ENCODE peak calls at places on chromosomes 13 and 19, in five cellular contexts. O, T, P, K and L are unnamed samples. For H3K9me3, the result is how much of the 10 kb centered on the place peaks cover.

GRCh38 chr19:48135411-48135810 is 24.8 kb upstream of the PLA2G4C start:
- DNase-seq in O (no peak), T (no peak), P (peak), K (no peak), L (no peak)

GRCh38 chr19:1840541-1841115 is 7.7 kb downstream of the REXO1 start:
- DNase-seq in O (no peak), T (no peak), P (no peak), K (peak), L (no peak)

GRCh38 chr19:32798201-32798600 is 71.4 kb downstream of the SLC7A9 start:
- DNase-seq in O (no peak), T (no peak), P (no peak), K (no peak), L (no peak)

GRCh38 chr13:110323172-110323851 is 16.2 kb downstream of the COL4A2 start:
- DNase-seq in O (no peak), T (no peak), P (no peak), K (no peak), L (no peak)

GRCh38 chr13:43270043-43270830 is 246.9 kb downstream of the DNAJC15 start:
- DNase-seq in O (no peak), T (no peak), P (no peak), K (no peak), L (no peak)

GRCh38 chr13:97978661-97979450 is 25.4 kb downstream of the IPO5 start:
- DNase-seq in O (no peak), T (no peak), P (no peak), K (no peak), L (no peak)

GRCh38 chr19:6239871-6240676 is 39.7 kb downstream of the MLLT1 start:
- DNase-seq in O (no peak), T (no peak), P (no peak), K (no peak), L (no peak)

GRCh38 chr19:13096968-13097330 is 5.7 kb downstream of the LYL1 start:
- DNase-seq in O (no peak), T (no peak), P (no peak), K (no peak), L (no peak)

GRCh38 chr13:113763961-113764792 is 5.2 kb downstream of the TMEM255B start:
- DNase-seq in O (no peak), T (no peak), P (no peak), K (no peak), L (no peak)

GRCh38 chr13:98585946-98586345 is 9.0 kb upstream of the STK24 start:
- DNase-seq in O (no peak), T (no peak), P (no peak), K (no peak), L (no peak)

GRCh38 chr13:40490086-40490723 is 176.2 kb downstream of the FOXO1 start:
- DNase-seq in O (peak), T (no peak), P (no peak), K (no peak), L (no peak)

GRCh38 chr13:61989984-61990383 is 574.3 kb upstream of the PCDH20 start:
- DNase-seq in O (no peak), T (no peak), P (no peak), K (no peak), L (no peak)

GRCh38 chr13:43110036-43110435 is 86.7 kb downstream of the DNAJC15 start:
- DNase-seq in O (no peak), T (no peak), P (no peak), K (no peak), L (no peak)

GRCh38 chr13:94997126-94997525 is 284.8 kb upstream of the SOX21 start:
- DNase-seq in O (no peak), T (no peak), P (no peak), K (no peak), L (no peak)

GRCh38 chr13:95275322-95276118 is 25.7 kb downstream of the ABCC4 start:
- DNase-seq in O (no peak), T (no peak), P (no peak), K (no peak), L (no peak)

GRCh38 chr19:7294571-7295212 is 478 bp upstream of the INSR start:
- DNase-seq in O (peak), T (peak), P (peak), K (peak), L (peak)

GRCh38 chr19:6058411-6059201 is 51.7 kb downstream of the RFX2 start:
- DNase-seq in O (peak), T (peak), P (no peak), K (no peak), L (no peak)

GRCh38 chr19:19372656-19373416 is 32.6 kb upstream of the GATAD2A start:
- DNase-seq in O (peak), T (no peak), P (peak), K (peak), L (no peak)

GRCh38 chr13:32225494-32225931 is 89.7 kb downstream of the ZAR1L start:
- DNase-seq in O (no peak), T (no peak), P (no peak), K (no peak), L (no peak)

GRCh38 chr13:20714563-20715339 is 11.3 kb downstream of the IL17D start:
- DNase-seq in O (no peak), T (peak), P (no peak), K (peak), L (peak)

GRCh38 chr13:46211116-46211515 is 612 bp upstream of the LRRC63 start:
- DNase-seq in O (no peak), T (no peak), P (no peak), K (no peak), L (no peak)

GRCh38 chr13:41700790-41701310 is 243.5 kb downstream of the RGCC start:
- DNase-seq in O (no peak), T (no peak), P (no peak), K (peak), L (no peak)

GRCh38 chr19:47719047-47719885 is 6.0 kb downstream of the EHD2 start:
- DNase-seq in O (peak), T (peak), P (peak), K (peak), L (peak)

GRCh38 chr13:80840313-80840976 is 499.5 kb upstream of the SPRY2 start:
- DNase-seq in O (no peak), T (no peak), P (no peak), K (no peak), L (peak)

GRCh38 chr19:1725100-1726064 is 27.9 kb upstream of the ONECUT3 start:
- DNase-seq in O (peak), T (no peak), P (peak), K (peak), L (peak)

GRCh38 chr13:72852207-72852606 is 70.3 kb downstream of the PIBF1 start:
- DNase-seq in O (no peak), T (no peak), P (no peak), K (no peak), L (no peak)

GRCh38 chr19:16894080-16894479 is 5.3 kb downstream of the F2RL3 start:
- DNase-seq in O (no peak), T (no peak), P (no peak), K (no peak), L (no peak)

GRCh38 chr19:31715249-31715944 is 366.2 kb upstream of the TSHZ3 start:
- DNase-seq in O (no peak), T (peak), P (no peak), K (no peak), L (peak)

GRCh38 chr13:108963846-108964600 is 334.6 kb downstream of the MYO16 start:
- DNase-seq in O (no peak), T (no peak), P (no peak), K (no peak), L (no peak)

GRCh38 chr19:49301165-49301865 is 23.7 kb downstream of the SLC6A16 start:
- DNase-seq in O (peak), T (peak), P (peak), K (peak), L (peak)

GRCh38 chr13:52851153-52851962 is 2.9 kb upstream of the PCDH8 start:
- DNase-seq in O (peak), T (no peak), P (no peak), K (peak), L (no peak)

GRCh38 chr13:94169783-94170513 is 309.5 kb downstream of the DCT start:
- DNase-seq in O (no peak), T (no peak), P (no peak), K (no peak), L (no peak)

GRCh38 chr19:33640773-33641172 is 19.0 kb downstream of the CHST8 start:
- DNase-seq in O (no peak), T (no peak), P (no peak), K (peak), L (no peak)

GRCh38 chr19:16379521-16380313 is 55.1 kb downstream of the KLF2 start:
- DNase-seq in O (no peak), T (no peak), P (no peak), K (no peak), L (no peak)

GRCh38 chr19:33376931-33377557 is 3.5 kb downstream of the CEBPG start:
- DNase-seq in O (peak), T (no peak), P (no peak), K (no peak), L (no peak)

GRCh38 chr19:51976852-51977251 is 9.8 kb downstream of the ZNF350 start:
- DNase-seq in O (no peak), T (no peak), P (no peak), K (no peak), L (no peak)
- H3K9me3 ChIP-seq in O (half or more), T (half or more), P (half or more), K (half or more), L (half or more)

DNA sequence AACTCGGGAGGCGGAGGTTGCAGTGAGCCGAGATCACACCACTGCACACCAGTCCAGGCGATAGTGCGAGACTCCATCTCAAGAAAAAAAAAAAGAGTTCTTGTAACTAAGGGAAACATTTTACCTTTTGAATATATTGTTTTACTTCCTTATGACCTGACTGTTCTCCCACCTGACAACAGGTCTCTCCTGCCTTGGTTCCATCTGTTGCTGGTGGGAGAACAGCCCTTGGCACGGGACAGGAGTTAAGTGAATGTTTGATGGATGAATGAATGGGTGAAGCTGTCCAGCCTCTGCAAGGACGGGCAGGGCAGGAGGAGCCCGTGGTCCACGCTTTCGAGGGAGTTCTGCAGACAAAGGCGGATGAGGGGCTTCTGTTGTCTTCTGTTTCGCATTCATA is 16.3 kb upstream of the CCNE1 start:
- DNase-seq in O (no peak), T (no peak), P (no peak), K (no peak), L (no peak)
- TF ChIP-seq CTCF in O (no peak), T (no peak), P (no peak), K (no peak), L (no peak)

GRCh38 chr19:4115050-4115817 is 8.7 kb downstream of the MAP2K2 start:
- DNase-seq in O (peak), T (no peak), P (no peak), K (no peak), L (no peak)
- TF ChIP-seq POLR2A in O (no peak), T (no peak), P (no peak), K (no peak), L (no peak)

GRCh38 chr19:14719162-14719561 is 29.3 kb downstream of the ZNF333 start:
- DNase-seq in O (no peak), T (no peak), P (no peak), K (no peak), L (no peak)
- H3K9me3 ChIP-seq in O (half or more), T (half or more), P (half or more), K (half or more), L (half or more)

GRCh38 chr19:58562126-58563033 is 4.0 kb upstream of the UBE2M start:
- DNase-seq in O (no peak), T (no peak), P (no peak), K (peak), L (no peak)
- TF ChIP-seq CTCF in O (no peak), T (no peak), P (no peak), K (no peak), L (no peak)

GRCh38 chr13:48975926-48976676 is 389 bp downstream of the FNDC3A start:
- DNase-seq in O (peak), T (peak), P (peak), K (peak), L (peak)
- TF ChIP-seq POLR2A in O (peak), T (peak), P (peak), K (no peak), L (no peak)

GRCh38 chr19:12064266-12065099 is at the start of gene ZNF844:
- DNase-seq in O (peak), T (peak), P (no peak), K (peak), L (peak)

GRCh38 chr19:12065100-12065538 is 588 bp downstream of the ZNF844 start:
- DNase-seq in O (peak), T (no peak), P (no peak), K (no peak), L (no peak)
- H3K9me3 ChIP-seq in O (under half), T (under half), P (under half), K (under half), L (under half)

DNA sequence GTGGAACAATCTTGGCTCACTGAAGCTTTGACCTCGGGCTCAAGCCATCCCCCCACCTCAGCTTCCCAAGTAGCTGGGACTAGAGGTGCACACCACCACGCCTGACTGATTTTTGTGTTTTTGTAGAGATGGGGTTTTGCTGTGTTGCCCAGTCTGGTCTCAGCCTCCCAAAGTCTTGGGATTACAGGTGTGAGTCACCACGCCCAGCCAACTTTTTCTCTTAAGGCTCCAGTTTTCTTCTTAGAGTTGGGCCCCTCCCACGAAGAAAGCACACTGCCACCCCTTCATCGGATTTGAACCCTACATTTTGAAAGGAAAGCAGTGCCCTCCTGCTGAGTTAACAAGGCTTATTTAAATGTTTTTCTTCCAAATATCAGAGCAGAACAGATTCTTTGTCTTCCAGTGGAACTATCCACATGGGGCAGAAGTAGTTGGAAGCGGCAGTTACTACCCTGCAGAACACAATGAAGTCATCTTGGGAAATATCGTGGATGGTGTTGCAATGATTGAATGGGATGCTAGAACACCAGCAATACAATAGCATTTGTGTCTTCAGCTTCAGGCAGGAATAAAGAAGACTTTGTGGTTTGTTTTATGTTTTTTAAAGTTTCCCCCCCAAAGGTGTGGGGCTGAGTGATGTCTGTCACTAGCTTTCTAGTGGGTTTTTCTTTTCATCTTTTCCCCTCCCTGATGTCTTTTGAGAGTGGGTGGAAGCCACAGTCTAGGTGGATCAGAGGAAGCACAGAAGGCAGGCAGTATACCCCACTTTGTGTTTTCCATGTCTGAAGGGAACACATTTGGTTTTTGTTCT is 8.9 kb downstream of the ACTN4 start:
- DNase-seq in O (no peak), T (no peak), P (no peak), K (no peak), L (no peak)
- TF ChIP-seq CTCF in O (no peak), T (no peak), P (no peak), K (no peak), L (no peak)

GRCh38 chr19:45863335-45863839 is 440 bp upstream of the SYMPK start:
- DNase-seq in O (peak), T (no peak), P (no peak), K (no peak), L (no peak)
- TF ChIP-seq POLR2A in O (no peak), T (no peak), P (no peak), K (no peak), L (no peak)

GRCh38 chr19:53594811-53595509 is 36.8 kb upstream of the DPRX start:
- DNase-seq in O (no peak), T (no peak), P (no peak), K (no peak), L (no peak)
- H3K9me3 ChIP-seq in O (under half), T (under half), P (under half), K (under half), L (under half)